ENCODE peak calls at places on chromosomes 13 and 19, in ten cellular contexts. One of them, this sample, is unnamed.

GRCh38 chr19:55809381-55810058 is 22.3 kb downstream of the NLRP11 start:
- DNase-seq in fibroblast of gingiva: no peak
- DNase-seq in BE2C: peak; percentile 84
- DNase-seq in SW480: peak; percentile 94
- DNase-seq in psoas muscle: peak; percentile 27
- DNase-seq in sciatic nerve: no peak
- DNase-seq in AG08396: peak; percentile 46
- DNase-seq in memory B cell: peak; percentile 38
- DNase-seq in A549: peak; percentile 48
- DNase-seq in left lobe of liver: peak; percentile 82
- DNase-seq in this sample: peak; percentile 61

GRCh38 chr13:19264711-19265110 is 83.1 kb upstream of the TUBA3C start:
- DNase-seq in fibroblast of gingiva: no peak
- DNase-seq in BE2C: no peak
- DNase-seq in SW480: no peak
- DNase-seq in psoas muscle: no peak
- DNase-seq in sciatic nerve: no peak
- DNase-seq in AG08396: no peak
- DNase-seq in memory B cell: no peak
- DNase-seq in A549: no peak
- DNase-seq in left lobe of liver: no peak
- DNase-seq in this sample: no peak

GRCh38 chr13:77860621-77861020 is 58.0 kb downstream of the EDNRB start:
- DNase-seq in fibroblast of gingiva: peak; percentile 90
- DNase-seq in BE2C: no peak
- DNase-seq in SW480: no peak
- DNase-seq in psoas muscle: no peak
- DNase-seq in sciatic nerve: no peak
- DNase-seq in AG08396: peak; percentile 13
- DNase-seq in memory B cell: no peak
- DNase-seq in A549: no peak
- DNase-seq in left lobe of liver: no peak
- DNase-seq in this sample: no peak

GRCh38 chr13:98632971-98633370 is 56.1 kb upstream of the STK24 start:
- DNase-seq in fibroblast of gingiva: no peak
- DNase-seq in BE2C: no peak
- DNase-seq in SW480: no peak
- DNase-seq in psoas muscle: no peak
- DNase-seq in sciatic nerve: no peak
- DNase-seq in AG08396: no peak
- DNase-seq in memory B cell: no peak
- DNase-seq in A549: no peak
- DNase-seq in left lobe of liver: no peak
- DNase-seq in this sample: no peak

GRCh38 chr19:50890422-50891252 is 17.4 kb downstream of the KLK2 start:
- DNase-seq in fibroblast of gingiva: no peak
- DNase-seq in BE2C: no peak
- DNase-seq in SW480: peak; percentile 49
- DNase-seq in psoas muscle: no peak
- DNase-seq in sciatic nerve: no peak
- DNase-seq in AG08396: no peak
- DNase-seq in memory B cell: no peak
- DNase-seq in A549: peak; percentile 39
- DNase-seq in left lobe of liver: no peak
- DNase-seq in this sample: no peak

GRCh38 chr19:2503521-2504109 is 27.7 kb downstream of the GADD45B start:
- DNase-seq in fibroblast of gingiva: peak; percentile 52
- DNase-seq in BE2C: no peak
- DNase-seq in SW480: peak; percentile 91
- DNase-seq in psoas muscle: no peak
- DNase-seq in sciatic nerve: no peak
- DNase-seq in AG08396: peak; percentile 69
- DNase-seq in memory B cell: no peak
- DNase-seq in A549: no peak
- DNase-seq in left lobe of liver: no peak
- DNase-seq in this sample: no peak

GRCh38 chr19:48627865-48628314 is 8.6 kb downstream of the SPHK2 start:
- DNase-seq in fibroblast of gingiva: no peak
- DNase-seq in BE2C: no peak
- DNase-seq in SW480: no peak
- DNase-seq in psoas muscle: no peak
- DNase-seq in sciatic nerve: no peak
- DNase-seq in AG08396: no peak
- DNase-seq in memory B cell: no peak
- DNase-seq in A549: no peak
- DNase-seq in left lobe of liver: no peak
- DNase-seq in this sample: no peak

GRCh38 chr13:75633285-75633684 is 2.8 kb upstream of the LMO7 start:
- DNase-seq in fibroblast of gingiva: peak; percentile 76
- DNase-seq in BE2C: no peak
- DNase-seq in SW480: peak; percentile 4
- DNase-seq in psoas muscle: no peak
- DNase-seq in sciatic nerve: no peak
- DNase-seq in AG08396: peak; percentile 58
- DNase-seq in memory B cell: no peak
- DNase-seq in A549: no peak
- DNase-seq in left lobe of liver: no peak
- DNase-seq in this sample: no peak